ENCODE peak calls at places on chromosomes 1 and 21, in four cellular contexts. E is K562, H is GM12878, F is SK-N-SH. U is an unnamed sample.

GRCh38 chr1:29508458-29509107 is 272.3 kb downstream of the PTPRU start:
- DNase-seq in F (no peak), E (no peak), H (no peak), U (no peak)

GRCh38 chr1:34787461-34788420 is 5.1 kb upstream of the GJA4 start:
- DNase-seq in F (no peak), E (peak; percentile 59), H (no peak), U (peak; percentile 40)

GRCh38 chr1:202320081-202320405 is 21.7 kb downstream of the UBE2T start:
- DNase-seq in E (no peak), F (no peak), H (no peak), U (no peak)

GRCh38 chr1:40373323-40374283 is at the start of gene SMAP2:
- DNase-seq in H (peak; percentile 85), E (peak; percentile 100), F (peak; percentile 99), U (peak; percentile 91)

GRCh38 chr1:226725870-226726212 is 13.2 kb downstream of the ITPKB start:
- DNase-seq in E (no peak), F (no peak), H (no peak), U (no peak)

GRCh38 chr21:43322311-43322710 is 104.6 kb downstream of the SIK1 start:
- DNase-seq in F (no peak), H (no peak), E (no peak), U (no peak)

GRCh38 chr1:182080955-182081582 is 19.6 kb upstream of the ZNF648 start:
- DNase-seq in F (peak; percentile 52), E (peak; percentile 63), H (no peak), U (peak; percentile 13)

GRCh38 chr21:42193131-42193671 is 25.7 kb upstream of the ABCG1 start:
- DNase-seq in F (no peak), E (no peak), H (no peak), U (no peak)

GRCh38 chr21:44054710-44055109 is 42.6 kb downstream of the TRAPPC10 start:
- DNase-seq in H (no peak), F (no peak), E (no peak), U (no peak)

GRCh38 chr1:169690489-169690888 is 20.9 kb downstream of the SELL start:
- DNase-seq in H (no peak), F (no peak), E (no peak), U (no peak)

GRCh38 chr1:68955424-68955823 is 458.5 kb upstream of the DEPDC1 start:
- DNase-seq in F (no peak), H (no peak), E (no peak), U (no peak)

GRCh38 chr1:200279810-200280411 is 129.9 kb downstream of the ZNF281 start:
- DNase-seq in F (peak; percentile 62), E (peak; percentile 69), H (no peak), U (peak; percentile 64)

GRCh38 chr1:39927538-39927937 is 25.8 kb upstream of the MYCL start:
- DNase-seq in H (no peak), E (no peak), F (no peak), U (no peak)

GRCh38 chr1:24995121-24995520 is 65.0 kb upstream of the RUNX3 start:
- DNase-seq in E (no peak), F (no peak), H (no peak), U (no peak)

GRCh38 chr1:55868026-55868425 is 652.9 kb upstream of the USP24 start:
- DNase-seq in E (no peak), H (no peak), F (no peak), U (peak; percentile 3)

GRCh38 chr21:45848352-45848751 is 133.2 kb upstream of the COL6A1 start:
- DNase-seq in H (no peak), E (no peak), F (no peak), U (no peak)

GRCh38 chr1:228344631-228345072 is 62.0 kb downstream of the TRIM11 start:
- DNase-seq in H (no peak), F (no peak), E (no peak), U (no peak)

GRCh38 chr1:175504875-175505555 is 238.4 kb downstream of the TNR start:
- DNase-seq in E (no peak), H (no peak), F (no peak), U (no peak)

GRCh38 chr1:186474208-186474607 is 13.3 kb upstream of the PDC start:
- DNase-seq in F (no peak), H (no peak), E (no peak), U (no peak)
- TF ChIP-seq NFIC in F (no peak), H (no peak), E (no peak), U (no peak)

GRCh38 chr21:33171584-33172169 is 58.1 kb upstream of the IFNAR2 start:
- DNase-seq in E (no peak), H (no peak), F (no peak), U (no peak)
- TF ChIP-seq NFIC in E (peak; percentile 67), H (no peak), F (no peak), U (no peak)

DNA sequence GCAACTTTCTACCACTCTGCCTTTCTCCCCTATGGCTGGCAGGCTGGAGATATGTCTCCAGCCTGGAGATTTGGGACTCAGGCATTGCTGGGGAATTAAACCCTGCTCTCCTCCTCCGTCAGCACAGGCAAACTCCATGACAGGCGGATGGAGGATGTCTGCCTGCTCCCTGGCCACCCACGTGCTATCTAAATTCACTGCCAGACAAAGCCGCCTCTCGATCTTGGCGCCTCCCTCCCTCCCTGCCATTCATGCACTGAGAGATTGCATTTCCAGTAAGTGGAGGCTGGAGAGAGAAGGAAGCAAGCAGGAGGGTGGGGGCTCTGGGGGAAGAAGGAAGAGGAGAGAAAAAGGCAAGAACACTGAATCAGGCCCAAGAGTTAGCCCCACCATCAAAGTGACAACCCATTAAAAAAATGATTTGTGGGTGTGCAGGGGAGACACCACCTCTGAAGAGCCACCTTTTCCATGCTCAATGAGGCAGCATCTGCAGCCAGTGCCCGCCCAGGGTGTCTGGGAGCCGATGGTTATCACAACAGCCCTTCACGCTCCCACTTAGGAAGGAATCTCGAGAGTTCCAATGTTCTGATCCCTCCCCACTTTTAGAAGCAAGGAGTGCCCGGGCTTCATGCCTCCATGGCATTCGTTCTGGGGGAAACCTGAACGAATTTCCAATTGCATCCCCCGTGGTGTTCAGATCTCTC is 183.0 kb downstream of the HIVEP3 start:
- DNase-seq in F (no peak), H (no peak), E (no peak), U (no peak)
- TF ChIP-seq NFIC in F (no peak), H (no peak), E (no peak), U (no peak)

GRCh38 chr1:78348526-78349284 is 142.1 kb upstream of the PTGFR start:
- DNase-seq in E (no peak), F (no peak), H (no peak), U (no peak)
- TF ChIP-seq NFIC in E (no peak), F (no peak), H (no peak), U (no peak)

DNA sequence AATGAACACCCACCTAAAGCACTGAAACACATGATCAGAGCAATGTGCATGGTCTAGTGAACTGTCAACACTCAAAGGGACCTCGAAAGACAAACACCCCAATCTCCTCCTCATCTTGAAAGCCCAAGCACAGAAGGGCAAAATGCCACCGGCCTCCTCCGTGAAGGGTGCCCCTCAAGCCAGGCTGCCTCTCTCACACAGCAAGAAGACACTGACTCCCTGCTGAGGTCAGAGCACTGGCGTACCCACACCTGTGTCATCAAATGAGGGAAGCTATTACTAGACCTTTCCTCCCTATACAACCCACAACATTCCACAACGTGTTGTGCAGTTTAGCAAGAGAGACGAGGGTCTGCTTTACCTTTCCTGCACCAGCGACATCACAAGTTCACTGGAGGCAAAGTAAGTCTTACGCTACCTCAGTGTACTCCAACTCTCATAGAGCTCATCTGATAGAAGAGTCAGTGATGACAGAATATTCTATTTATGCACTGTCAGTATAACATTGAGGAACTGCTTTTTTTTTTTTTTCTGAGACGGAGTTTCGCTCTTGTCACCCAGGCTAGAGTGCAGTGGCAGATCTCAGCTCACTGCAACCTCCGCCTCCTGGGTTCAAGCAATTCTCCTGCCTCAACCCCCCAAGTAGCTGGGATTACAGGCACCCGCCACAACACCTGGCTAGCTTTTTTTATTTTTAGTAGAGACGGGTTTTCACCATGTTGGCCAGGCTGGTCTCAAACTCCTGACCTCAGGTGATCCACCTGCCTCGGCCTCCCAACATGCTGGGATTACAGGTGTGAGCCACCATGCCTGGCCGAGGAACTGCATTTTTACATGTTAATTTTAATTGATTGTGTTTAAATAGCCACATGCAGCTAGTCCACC is 3.3 kb downstream of the SH3BP5L start:
- DNase-seq in H (no peak), E (peak; percentile 4), F (no peak), U (no peak)
- TF ChIP-seq NFIC in H (no peak), E (no peak), F (no peak), U (no peak)